ENCODE peak calls at places on chromosomes 7 and 10, in four cellular contexts. I, U, X and H are unnamed samples. For H3K9me3, the result is how much of the 10 kb centered on the place peaks cover.

GRCh38 chr10:3122486-3123205 is 49.9 kb downstream of the PITRM1 start:
- DNase-seq in I (no peak), U (no peak), X (peak), H (peak)

GRCh38 chr10:97701438-97702064 is 12.0 kb upstream of the MARVELD1 start:
- DNase-seq in I (peak), U (peak), X (peak), H (peak)

GRCh38 chr10:31896972-31897384 is 31.7 kb downstream of the ARHGAP12 start:
- DNase-seq in I (peak), U (no peak), X (peak), H (peak)

GRCh38 chr7:2517004-2517403 is 2.6 kb upstream of the LFNG start:
- DNase-seq in I (peak), U (no peak), X (peak), H (peak)

GRCh38 chr7:70177166-70177565 is 578.9 kb downstream of the AUTS2 start:
- DNase-seq in I (no peak), U (no peak), X (peak), H (peak)

GRCh38 chr10:49394933-49395740 is 752 bp downstream of the DRGX start:
- DNase-seq in I (no peak), U (no peak), X (no peak), H (peak)

GRCh38 chr10:61779950-61780659 is 117.4 kb downstream of the CABCOCO1 start:
- DNase-seq in I (peak), U (peak), X (peak), H (peak)

GRCh38 chr10:8054498-8055407 is at the start of gene GATA3:
- DNase-seq in I (peak), U (peak), X (peak), H (peak)

GRCh38 chr7:13850185-13850752 is 139.2 kb downstream of the ETV1 start:
- DNase-seq in I (peak), U (peak), X (peak), H (peak)

GRCh38 chr7:33457041-33457440 is 327.7 kb downstream of the BBS9 start:
- DNase-seq in I (no peak), U (no peak), X (peak), H (no peak)

GRCh38 chr10:12130237-12130872 is 878 bp downstream of the SEC61A2 start:
- DNase-seq in I (peak), U (no peak), X (peak), H (peak)

GRCh38 chr7:3165681-3166580 is 122.3 kb upstream of the CARD11 start:
- DNase-seq in I (no peak), U (no peak), X (no peak), H (no peak)

GRCh38 chr7:132653364-132653930 is 77.2 kb upstream of the PLXNA4 start:
- DNase-seq in I (no peak), U (no peak), X (no peak), H (no peak)

GRCh38 chr10:122376364-122376961 is 2.0 kb downstream of the PLEKHA1 start:
- DNase-seq in I (no peak), U (no peak), X (no peak), H (peak)

GRCh38 chr10:484441-484924 is 205.0 kb downstream of the DIP2C start:
- DNase-seq in I (peak), U (no peak), X (peak), H (peak)

GRCh38 chr10:51386248-51386885 is 312.1 kb downstream of the PRKG1 start:
- DNase-seq in I (peak), U (no peak), X (peak), H (peak)

GRCh38 chr7:93723424-93724124 is 149.1 kb upstream of the CALCR start:
- DNase-seq in I (no peak), U (no peak), X (no peak), H (no peak)

GRCh38 chr10:1294748-1295147 is 238.6 kb downstream of the WDR37 start:
- DNase-seq in I (no peak), U (no peak), X (no peak), H (no peak)

GRCh38 chr10:51074238-51075028 is at the start of gene PRKG1:
- DNase-seq in I (peak), U (no peak), X (peak), H (peak)

GRCh38 chr7:155533827-155534690 is 12.3 kb downstream of the CNPY1 start:
- DNase-seq in I (no peak), U (no peak), X (no peak), H (peak)

GRCh38 chr7:76397409-76398183 is 11.9 kb downstream of the SSC4D start:
- DNase-seq in I (peak), U (peak), X (peak), H (peak)

GRCh38 chr10:110284262-110284661 is 20.5 kb downstream of the SMNDC1 start:
- DNase-seq in I (no peak), U (no peak), X (no peak), H (no peak)

GRCh38 chr7:74248156-74248555 is 6.0 kb downstream of the RFC2 start:
- DNase-seq in I (no peak), U (no peak), X (no peak), H (no peak)

GRCh38 chr7:70595741-70596574 is 536.0 kb upstream of the GALNT17 start:
- DNase-seq in I (no peak), U (no peak), X (peak), H (peak)

GRCh38 chr10:110206988-110207804 is at the start of gene MXI1:
- DNase-seq in I (peak), U (no peak), X (peak), H (peak)

GRCh38 chr7:101494602-101495329 is 132.1 kb downstream of the COL26A1 start:
- DNase-seq in I (no peak), U (no peak), X (peak), H (no peak)

GRCh38 chr7:19016140-19016539 is 101.3 kb downstream of the TWIST1 start:
- DNase-seq in I (peak), U (no peak), X (peak), H (peak)

GRCh38 chr7:2726316-2727018 is 38.5 kb downstream of the AMZ1 start:
- DNase-seq in I (no peak), U (no peak), X (no peak), H (no peak)

GRCh38 chr7:133854739-133855138 is 272.4 kb upstream of the LRGUK start:
- DNase-seq in I (peak), U (peak), X (peak), H (peak)

GRCh38 chr7:140501941-140502340 is 22.6 kb upstream of the MKRN1 start:
- DNase-seq in I (no peak), U (no peak), X (no peak), H (no peak)

DNA sequence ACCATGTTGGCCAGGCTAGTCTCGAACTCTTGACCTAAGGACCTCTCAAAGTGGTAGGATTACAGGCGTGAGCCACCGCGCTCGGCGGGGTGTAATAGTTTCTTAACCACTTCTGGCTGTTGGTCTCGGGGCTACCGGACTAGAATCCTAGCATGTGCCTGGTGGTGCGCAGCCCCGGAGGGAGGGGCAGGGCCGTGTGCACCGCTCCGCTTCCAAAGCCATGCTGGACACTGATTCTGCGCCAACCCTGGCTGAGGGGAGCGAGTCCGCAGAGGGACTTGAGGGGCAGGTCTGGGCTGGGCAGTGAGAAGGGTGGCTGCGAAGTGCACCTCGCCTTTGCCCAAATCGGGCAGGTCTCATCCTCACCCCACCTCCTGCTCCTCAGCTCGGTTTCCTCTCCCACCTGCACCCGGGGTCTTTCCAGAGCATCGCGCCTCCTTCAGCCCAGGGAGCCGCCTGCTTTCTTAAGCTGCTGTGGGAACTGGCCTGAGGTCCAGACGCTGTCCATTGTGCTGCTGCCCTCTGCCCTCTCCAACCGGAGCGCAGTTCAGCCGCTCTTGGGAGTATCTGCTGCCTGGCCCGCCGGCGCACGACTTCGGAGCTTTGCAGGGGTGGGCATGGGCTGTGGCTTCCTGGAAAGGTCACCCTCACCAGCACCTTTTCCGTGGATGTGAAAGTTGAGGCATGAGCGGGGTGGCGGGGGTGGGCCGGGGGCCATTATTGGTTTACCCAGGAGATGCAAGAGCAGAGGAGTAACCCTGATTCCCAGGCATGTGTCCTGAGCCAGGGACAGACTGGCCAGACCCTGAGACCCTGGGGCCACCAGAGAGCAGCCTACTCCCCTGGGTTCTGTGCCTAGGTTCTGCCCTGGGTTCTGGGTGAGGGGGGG is 422.6 kb upstream of the NUPR2 start:
- DNase-seq in I (no peak), U (no peak), X (no peak), H (no peak)
- H3K9me3 ChIP-seq in I (half or more), U (under half), X (under half), H (under half)

GRCh38 chr10:71887767-71888166 is 36.7 kb upstream of the PSAP start:
- DNase-seq in I (no peak), U (no peak), X (no peak), H (peak)

GRCh38 chr10:71889388-71889987 is 38.4 kb upstream of the PSAP start:
- DNase-seq in I (no peak), U (no peak), X (no peak), H (peak)

GRCh38 chr10:71891437-71891836 is 40.4 kb upstream of the PSAP start:
- DNase-seq in I (no peak), U (no peak), X (no peak), H (no peak)

GRCh38 chr10:71888248-71888622 is 37.2 kb upstream of the PSAP start:
- DNase-seq in I (no peak), U (no peak), X (no peak), H (peak)

DNA sequence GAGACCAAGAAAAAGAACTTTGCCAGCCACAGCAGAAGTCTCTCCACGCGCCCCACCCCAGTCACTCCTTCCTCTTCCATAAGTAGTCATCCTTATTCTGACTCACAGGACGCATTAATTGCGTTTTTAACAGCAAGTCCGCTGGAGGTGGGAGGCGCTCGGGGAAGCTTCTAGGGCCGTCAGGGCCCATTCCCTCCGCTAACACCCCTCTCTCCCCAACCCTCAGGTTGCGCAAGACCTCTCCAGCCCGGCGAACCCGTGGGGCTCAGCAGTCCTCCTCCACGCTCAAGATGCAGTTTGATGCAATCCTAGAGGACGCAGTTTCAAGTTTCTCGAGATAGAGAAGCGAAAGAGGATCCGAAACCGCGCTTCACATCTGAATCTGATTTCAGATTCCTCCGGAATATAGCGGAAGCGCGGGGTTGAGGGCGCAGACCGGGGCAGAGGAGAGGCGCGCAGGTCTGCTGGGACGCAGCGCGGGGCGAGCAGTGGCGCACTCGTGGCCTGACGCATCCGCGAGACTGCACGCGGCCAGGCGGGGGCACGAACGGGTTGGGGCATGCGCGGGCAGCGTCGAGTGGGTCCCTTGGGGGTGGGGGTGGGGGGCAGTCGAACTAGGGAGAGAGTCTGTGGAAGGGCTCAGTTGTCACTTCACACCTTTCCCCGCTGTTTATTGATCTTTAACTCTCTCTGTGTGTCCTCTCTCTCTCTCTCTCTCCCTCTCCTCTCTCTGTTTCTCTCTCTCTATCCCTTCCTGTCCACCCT is 37.8 kb upstream of the PSAP start:
- DNase-seq in I (peak), U (peak), X (peak), H (peak)
- H3K9ac ChIP-seq in I (peak), U (peak), X (peak), H (peak)

GRCh38 chr10:34121974-34122282 is 693.2 kb downstream of the PARD3 start:
- DNase-seq in I (peak), U (no peak), X (peak), H (peak)

GRCh38 chr10:34121125-34121973 is 693.7 kb downstream of the PARD3 start:
- DNase-seq in I (no peak), U (no peak), X (no peak), H (no peak)

GRCh38 chr10:34116780-34117179 is 698.3 kb downstream of the PARD3 start:
- DNase-seq in I (no peak), U (no peak), X (no peak), H (no peak)

GRCh38 chr10:34116220-34116623 is 698.9 kb downstream of the PARD3 start:
- DNase-seq in I (peak), U (no peak), X (no peak), H (no peak)

DNA sequence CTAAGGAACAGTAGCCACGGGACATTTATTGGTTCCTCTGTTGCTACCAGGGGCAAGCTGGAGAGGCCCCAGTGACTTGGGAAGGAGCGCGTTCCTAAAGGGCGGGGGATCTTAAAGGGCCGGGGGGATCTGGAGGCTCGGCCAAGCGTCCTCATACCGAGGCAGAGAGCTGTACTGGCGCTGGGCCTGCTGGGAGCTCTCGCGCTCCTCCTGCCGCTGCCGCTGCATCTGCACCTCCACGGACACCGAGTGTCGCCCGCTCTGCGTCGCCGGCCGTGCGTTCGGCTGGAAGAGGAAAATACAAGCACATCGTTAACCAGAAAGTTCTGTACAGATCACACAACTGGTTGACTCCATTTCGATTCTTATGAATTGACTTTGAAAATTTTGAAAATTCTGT is 695.6 kb downstream of the PARD3 start:
- DNase-seq in I (no peak), U (no peak), X (no peak), H (no peak)
- H3K27ac ChIP-seq in I (no peak), U (no peak), X (no peak), H (no peak)

GRCh38 chr7:138564365-138564764 is 104.3 kb downstream of the TRIM24 start:
- DNase-seq in I (no peak), U (no peak), X (peak), H (no peak)
- H3K9me3 ChIP-seq in I (under half), U (under half), X (under half), H (under half)

GRCh38 chr7:46253500-46253899 is 332.4 kb upstream of the IGFBP3 start:
- DNase-seq in I (no peak), U (no peak), X (peak), H (no peak)

GRCh38 chr7:46259947-46260346 is 338.9 kb upstream of the IGFBP3 start:
- DNase-seq in I (no peak), U (no peak), X (no peak), H (no peak)

GRCh38 chr7:46256870-46257528 is 335.9 kb upstream of the IGFBP3 start:
- DNase-seq in I (no peak), U (no peak), X (peak), H (peak)

DNA sequence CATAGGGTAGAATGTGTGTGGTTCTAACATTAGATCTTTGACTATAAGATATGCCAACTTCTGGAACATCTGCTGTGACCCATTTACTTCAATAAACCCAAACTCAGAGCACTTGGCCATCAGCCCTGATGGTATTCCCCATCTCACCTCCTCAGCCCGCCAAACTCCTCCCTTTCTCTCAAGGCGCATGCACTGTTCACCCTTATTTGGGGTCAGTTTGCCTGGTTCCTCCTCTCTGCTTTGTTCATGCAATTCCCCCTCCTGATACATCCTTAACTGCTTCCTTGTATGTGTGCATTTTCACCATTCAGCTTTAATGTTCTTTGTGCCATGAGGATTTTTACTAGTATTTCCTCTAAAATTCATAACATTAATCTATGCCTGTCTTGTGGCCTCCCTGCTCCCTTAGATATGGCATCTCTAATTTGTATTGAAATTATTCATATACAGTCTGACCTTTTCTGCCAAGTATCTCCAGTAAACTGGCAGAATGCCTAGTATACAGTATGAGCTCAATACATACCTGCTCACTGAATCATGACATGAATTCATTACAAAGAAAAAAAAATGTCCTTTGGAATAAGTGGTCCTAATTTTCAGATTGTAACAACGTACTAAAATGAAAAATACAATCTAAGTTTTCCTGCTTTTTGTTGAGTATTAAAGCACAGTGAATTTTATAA is 336.8 kb upstream of the IGFBP3 start:
- DNase-seq in I (peak), U (peak), X (peak), H (peak)
- H3K9ac ChIP-seq in I (no peak), U (no peak), X (no peak), H (no peak)

DNA sequence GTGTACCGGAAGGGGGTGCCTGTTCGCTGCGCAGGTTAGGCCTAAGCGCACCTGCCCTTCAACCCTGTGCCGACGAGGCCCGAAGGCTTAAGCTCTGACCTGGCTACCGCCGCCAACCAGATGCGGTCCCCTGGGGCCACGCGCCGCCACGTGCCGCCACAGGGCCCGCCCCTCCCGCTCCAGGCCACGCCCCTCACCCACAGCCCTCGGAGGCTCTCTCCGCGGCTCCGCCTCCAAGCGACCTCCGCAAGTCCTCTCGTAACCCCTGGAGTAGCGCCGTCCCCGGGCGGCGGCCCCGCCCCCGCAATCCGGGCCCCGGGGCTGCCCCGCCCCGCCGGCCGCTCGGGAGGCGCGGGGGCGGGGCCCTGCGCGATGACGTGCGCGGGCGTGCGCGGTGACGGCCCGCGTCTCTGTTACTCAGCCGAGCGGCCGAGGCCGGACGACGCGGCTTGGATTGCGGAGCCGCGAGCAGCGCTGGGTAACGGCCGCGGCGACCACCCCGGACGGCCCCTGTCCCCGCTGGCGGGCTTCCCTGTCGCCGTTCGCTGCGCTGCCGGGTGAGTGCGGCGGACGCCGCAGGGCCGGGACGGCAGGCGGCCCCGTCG is at the start of gene MAPK8:
- DNase-seq in I (peak), U (peak), X (peak), H (peak)
- H3K27ac ChIP-seq in I (peak), U (peak), X (peak), H (peak)